ENCODE peak calls at places on chromosomes 2 and 18, in seven cellular contexts. F is GDM1; W is immature natural killer cell; G is GM23338; X is naive B cell; V is NCI-H774; U is activated CD4-positive, alpha-beta T cell treated with anti-CD3 and anti-CD28 coated beads for 36 hours. D is an unnamed sample.
A peak's percentile ranks its signal among the peaks of the same experiment; 100 is the strongest.

GRCh38 chr2:241762321-241762932 is 14.2 kb upstream of the GAL3ST2 start:
- DNase-seq in F (no peak), W (no peak), G (no peak), X (no peak), V (peak; percentile 12), U (no peak), D (no peak)

GRCh38 chr2:238505119-238505891 is 78.6 kb downstream of the ASB1 start:
- DNase-seq in F (no peak), W (no peak), G (no peak), X (no peak), V (no peak), U (no peak), D (no peak)

GRCh38 chr2:238055841-238056240 is 5.0 kb upstream of the SCLY start:
- DNase-seq in F (no peak), W (no peak), G (no peak), X (no peak), V (no peak), U (no peak), D (no peak)

GRCh38 chr18:39751161-39751560 is 2185.6 kb upstream of the CELF4 start:
- DNase-seq in F (no peak), W (no peak), G (no peak), X (no peak), V (no peak), U (no peak), D (peak; percentile 62)

GRCh38 chr2:174300114-174300513 is 34.6 kb upstream of the SP9 start:
- DNase-seq in F (no peak), W (no peak), G (no peak), X (no peak), V (no peak), U (no peak), D (no peak)

GRCh38 chr18:78776706-78777105 is 202.9 kb upstream of the SALL3 start:
- DNase-seq in F (no peak), W (no peak), G (no peak), X (no peak), V (no peak), U (no peak), D (no peak)

GRCh38 chr2:24471662-24472061 is 19.4 kb upstream of the NCOA1 start:
- DNase-seq in F (no peak), W (no peak), G (peak; percentile 30), X (no peak), V (no peak), U (no peak), D (no peak)

GRCh38 chr18:3447035-3447894 is 2.7 kb upstream of the TGIF1 start:
- DNase-seq in F (no peak), W (no peak), G (peak; percentile 79), X (no peak), V (no peak), U (peak; percentile 74), D (peak; percentile 70)

GRCh38 chr2:132424526-132425121 is 8.0 kb downstream of the GPR39 start:
- DNase-seq in F (no peak), W (no peak), G (no peak), X (no peak), V (no peak), U (no peak), D (peak; percentile 60)

GRCh38 chr2:38125830-38126229 is 49.9 kb upstream of the CYP1B1 start:
- DNase-seq in F (no peak), W (no peak), G (no peak), X (no peak), V (no peak), U (no peak), D (no peak)

GRCh38 chr2:113407446-113408099 is 29.9 kb upstream of the ZNG1B start:
- DNase-seq in F (no peak), W (no peak), G (peak; percentile 62), X (no peak), V (no peak), U (no peak), D (peak; percentile 16)

GRCh38 chr2:14815201-14815600 is 182.7 kb downstream of the LRATD1 start:
- DNase-seq in F (no peak), W (no peak), G (no peak), X (no peak), V (no peak), U (no peak), D (no peak)

GRCh38 chr18:73670536-73670935 is 477.1 kb downstream of the FBXO15 start:
- DNase-seq in F (no peak), W (no peak), G (no peak), X (no peak), V (no peak), U (no peak), D (peak; percentile 43)

GRCh38 chr2:8550481-8550880 is 131.4 kb upstream of the ID2 start:
- DNase-seq in F (no peak), W (no peak), G (no peak), X (no peak), V (no peak), U (no peak), D (no peak)

GRCh38 chr18:48335829-48336228 is 73.4 kb downstream of the ZBTB7C start:
- DNase-seq in F (no peak), W (no peak), G (peak; percentile 46), X (no peak), V (no peak), U (no peak), D (no peak)

GRCh38 chr2:146734042-146734715 is 1110.7 kb upstream of the ACVR2A start:
- DNase-seq in F (no peak), W (no peak), G (peak; percentile 74), X (no peak), V (peak; percentile 18), U (no peak), D (peak; percentile 68)

GRCh38 chr2:199309973-199310372 is 147.8 kb downstream of the SATB2 start:
- DNase-seq in F (no peak), W (no peak), G (no peak), X (no peak), V (no peak), U (no peak), D (no peak)

GRCh38 chr2:218780851-218781690 is 876 bp upstream of the CYP27A1 start:
- DNase-seq in F (no peak), W (no peak), G (no peak), X (no peak), V (no peak), U (no peak), D (no peak)

GRCh38 chr2:6580982-6581381 is 284.7 kb downstream of the CMPK2 start:
- DNase-seq in F (no peak), W (no peak), G (no peak), X (no peak), V (no peak), U (peak; percentile 6), D (peak; percentile 56)

GRCh38 chr2:131035112-131035825 is 58.0 kb downstream of the FAM168B start:
- DNase-seq in F (no peak), W (no peak), G (peak; percentile 46), X (no peak), V (no peak), U (no peak), D (no peak)

GRCh38 chr2:172564376-172564775 is 8.5 kb downstream of the PDK1 start:
- DNase-seq in F (no peak), W (no peak), G (no peak), X (no peak), V (no peak), U (no peak), D (no peak)

GRCh38 chr2:3650140-3650944 is 7.7 kb upstream of the ALLC start:
- DNase-seq in F (no peak), W (no peak), G (no peak), X (no peak), V (no peak), U (no peak), D (no peak)

GRCh38 chr2:216659301-216659700 is 26.1 kb downstream of the IGFBP2 start:
- DNase-seq in F (no peak), W (no peak), G (no peak), X (no peak), V (no peak), U (no peak), D (no peak)

GRCh38 chr2:11657195-11657594 is 12.8 kb downstream of the NTSR2 start:
- DNase-seq in F (no peak), W (no peak), G (no peak), X (no peak), V (no peak), U (no peak), D (no peak)

GRCh38 chr18:60987963-60988362 is 345.3 kb upstream of the CDH20 start:
- DNase-seq in F (no peak), W (no peak), G (no peak), X (no peak), V (no peak), U (no peak), D (peak; percentile 55)

D was measured in astrocyte of the spinal cord.